ENCODE peak calls at places on chromosomes 4 and X, in ten cellular contexts. H, D, E, B, K, Z, R, S, J and M are unnamed samples. For H3K9me2, the result is how much of the 10 kb centered on the place peaks cover.

GRCh38 chrX:31962256-31962655 is 890.4 kb upstream of the FTHL17 start:
- DNase-seq in S (no peak), H (no peak), J (no peak), B (no peak), K (no peak), Z (no peak), E (no peak), R (no peak), D (no peak), M (no peak)

GRCh38 chrX:139192386-139192961 is 338.1 kb upstream of the F9 start:
- DNase-seq in Z (no peak), E (no peak), B (no peak), S (peak), R (no peak), K (no peak), H (peak), D (no peak), J (no peak), M (peak)

GRCh38 chr4:169741569-169741968 is 16.2 kb downstream of the HPF1 start:
- DNase-seq in R (no peak), E (no peak), Z (no peak), K (no peak), H (no peak), J (no peak), D (no peak), S (peak), B (no peak), M (peak)

GRCh38 chrX:14496674-14497073 is 32.7 kb upstream of the GLRA2 start:
- DNase-seq in Z (no peak), B (no peak), E (no peak), J (no peak), D (no peak), S (no peak), H (no peak), R (peak), K (no peak), M (no peak)

GRCh38 chrX:11888421-11888820 is 130.4 kb downstream of the MSL3 start:
- DNase-seq in H (no peak), E (no peak), D (no peak), R (no peak), S (peak), B (no peak), K (no peak), J (no peak), Z (no peak), M (no peak)

GRCh38 chrX:47802589-47802988 is 34.1 kb upstream of the ZNF81 start:
- DNase-seq in H (no peak), E (no peak), K (no peak), J (no peak), B (no peak), S (peak), Z (no peak), D (no peak), R (no peak), M (peak)

GRCh38 chr4:185775792-185776555 is 36.0 kb downstream of the SORBS2 start:
- DNase-seq in E (no peak), R (no peak), Z (no peak), S (no peak), H (no peak), B (no peak), K (no peak), D (no peak), J (no peak), M (peak)

GRCh38 chr4:73573794-73574528 is 46.3 kb downstream of the RASSF6 start:
- DNase-seq in K (peak), E (peak), R (peak), Z (peak), J (peak), D (peak), S (peak), H (peak), B (peak), M (peak)

GRCh38 chr4:71009796-71010588 is 16.5 kb downstream of the DCK start:
- DNase-seq in B (no peak), E (peak), J (peak), D (peak), K (peak), H (peak), Z (peak), R (peak), S (peak), M (peak)

GRCh38 chr4:71006203-71006907 is 12.9 kb downstream of the DCK start:
- DNase-seq in D (no peak), B (no peak), J (no peak), S (no peak), Z (no peak), H (no peak), R (peak), K (peak), E (no peak), M (no peak)

GRCh38 chr4:71004281-71004851 is 10.9 kb downstream of the DCK start:
- DNase-seq in H (peak), S (no peak), J (no peak), B (no peak), E (no peak), Z (no peak), K (peak), R (peak), D (no peak), M (no peak)

GRCh38 chr4:71011451-71011850 is 18.0 kb downstream of the DCK start:
- DNase-seq in B (no peak), Z (no peak), K (no peak), H (no peak), S (no peak), J (no peak), D (no peak), E (no peak), R (no peak), M (no peak)

DNA sequence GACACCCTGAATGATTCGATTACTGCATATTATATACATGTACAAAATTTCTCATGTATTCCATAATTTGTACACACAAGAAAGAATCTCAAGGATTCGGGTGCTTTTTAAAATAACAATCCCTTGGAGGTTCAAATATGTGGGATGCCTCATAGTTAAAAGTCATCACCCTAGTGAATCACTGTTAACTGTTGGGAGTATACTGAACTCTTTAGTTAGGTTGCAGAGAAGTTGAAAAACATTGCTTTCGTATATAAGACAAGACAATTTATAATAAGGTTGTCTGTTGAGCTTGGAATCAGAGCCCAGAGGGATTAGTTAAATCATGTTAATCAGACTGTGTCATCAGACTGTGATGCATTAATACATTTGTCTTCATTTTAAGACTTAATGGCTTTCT is 15.6 kb downstream of the DCK start:
- DNase-seq in E (no peak), S (no peak), Z (peak), D (no peak), K (no peak), J (no peak), H (no peak), R (no peak), B (no peak), M (peak)
- H3K27ac ChIP-seq in E (peak), S (no peak), Z (peak), D (no peak), K (peak), J (no peak), H (no peak), R (no peak), B (no peak), M (peak)

GRCh38 chrX:9874483-9874882 is 88.3 kb downstream of the SHROOM2 start:
- DNase-seq in D (no peak), R (no peak), E (no peak), H (no peak), J (no peak), B (no peak), K (no peak), S (peak), Z (no peak), M (peak)
- H3K9me2 ChIP-seq in D (under half), R (under half), E (under half), H (under half), J (under half), B (under half), K (under half), S (under half), Z (under half), M (under half)

DNA sequence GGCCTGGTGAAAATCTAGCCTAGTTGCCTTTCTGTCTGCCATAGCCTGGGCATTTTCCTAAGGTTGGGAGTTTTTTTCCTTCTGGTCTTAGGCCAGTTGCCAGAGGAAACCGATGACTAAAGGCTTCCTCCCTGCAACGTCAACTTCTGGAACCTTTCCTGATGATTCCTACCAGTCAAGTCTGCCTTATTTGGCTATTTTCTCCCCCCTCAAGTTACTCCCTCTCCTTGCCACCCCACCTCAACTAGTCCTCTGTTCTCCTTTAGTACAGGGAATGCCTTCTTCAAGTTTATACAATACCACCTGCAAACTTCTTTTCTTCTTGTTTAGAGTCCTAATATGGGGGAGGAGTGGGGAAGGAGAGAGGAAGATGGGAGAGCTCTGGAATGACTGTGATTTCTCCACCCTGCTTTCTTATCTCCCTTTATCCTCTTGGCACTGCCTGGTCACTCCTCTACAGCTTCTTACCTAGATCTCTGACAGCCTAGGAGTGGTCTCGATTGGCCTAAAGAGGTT is 10.6 kb downstream of the MSN start:
- DNase-seq in Z (no peak), H (no peak), J (peak), K (no peak), B (peak), R (no peak), E (no peak), S (peak), D (peak), M (peak)
- H3K27ac ChIP-seq in Z (peak), H (no peak), J (peak), K (no peak), B (peak), R (no peak), E (peak), S (peak), D (no peak), M (peak)

DNA sequence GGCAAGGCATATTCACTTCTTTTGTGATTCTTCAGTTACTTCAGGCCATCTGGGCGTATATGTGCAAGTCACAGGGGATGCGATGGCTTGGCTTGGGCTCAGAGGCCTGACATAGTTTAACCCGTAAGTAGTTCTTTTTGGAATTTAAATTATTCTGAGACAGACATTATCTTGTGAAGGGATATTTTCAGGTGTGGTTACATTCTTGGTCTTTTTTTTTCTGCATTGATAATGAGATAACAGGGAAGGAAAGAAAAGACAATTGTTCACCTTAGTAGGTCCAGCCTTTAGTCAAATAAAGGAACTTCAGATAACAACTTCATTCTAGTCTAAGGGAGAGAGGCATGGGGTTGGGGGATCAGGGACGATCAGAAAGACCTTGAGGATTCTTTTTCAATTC is 74.8 kb downstream of the TEX13C start:
- DNase-seq in S (no peak), J (no peak), E (no peak), B (no peak), R (no peak), K (no peak), D (no peak), H (peak), Z (no peak), M (no peak)
- H3K9me2 ChIP-seq in S (under half), J (under half), E (under half), B (under half), R (under half), K (under half), D (under half), H (under half), Z (under half), M (under half)